ENCODE peak calls at places on chromosomes 4 and X, in seven cellular contexts. One of them, this sample, is unnamed.

GRCh38 chrX:53642326-53642725 is 44.2 kb downstream of the HUWE1 start:
- DNase-seq in mammary epithelial cell: no peak
- DNase-seq in PC-3: no peak
- DNase-seq in CD4-positive, alpha-beta T cell: no peak
- DNase-seq in tibial nerve: no peak
- DNase-seq in HL-60: no peak
- DNase-seq in coronary artery: no peak
- DNase-seq in this sample: no peak

GRCh38 chr4:151029537-151029936 is 14.5 kb upstream of the LRBA start:
- DNase-seq in mammary epithelial cell: no peak
- DNase-seq in PC-3: no peak
- DNase-seq in CD4-positive, alpha-beta T cell: no peak
- DNase-seq in tibial nerve: no peak
- DNase-seq in HL-60: no peak
- DNase-seq in coronary artery: no peak
- DNase-seq in this sample: no peak

GRCh38 chrX:153651540-153652079 is 4.6 kb downstream of the DUSP9 start:
- DNase-seq in mammary epithelial cell: no peak
- DNase-seq in PC-3: peak
- DNase-seq in CD4-positive, alpha-beta T cell: no peak
- DNase-seq in tibial nerve: no peak
- DNase-seq in HL-60: no peak
- DNase-seq in coronary artery: no peak
- DNase-seq in this sample: no peak

GRCh38 chr4:68864438-68865177 is 48.8 kb downstream of the UGT2B10 start:
- DNase-seq in mammary epithelial cell: no peak
- DNase-seq in PC-3: peak
- DNase-seq in CD4-positive, alpha-beta T cell: no peak
- DNase-seq in tibial nerve: no peak
- DNase-seq in HL-60: peak
- DNase-seq in coronary artery: no peak
- DNase-seq in this sample: no peak

GRCh38 chr4:93199492-93199891 is 629.1 kb upstream of the ATOH1 start:
- DNase-seq in mammary epithelial cell: peak
- DNase-seq in PC-3: peak
- DNase-seq in CD4-positive, alpha-beta T cell: no peak
- DNase-seq in tibial nerve: no peak
- DNase-seq in HL-60: no peak
- DNase-seq in coronary artery: no peak
- DNase-seq in this sample: no peak

GRCh38 chr4:13933163-13933562 is 305.6 kb upstream of the BOD1L1 start:
- DNase-seq in mammary epithelial cell: peak
- DNase-seq in PC-3: no peak
- DNase-seq in CD4-positive, alpha-beta T cell: no peak
- DNase-seq in tibial nerve: no peak
- DNase-seq in HL-60: no peak
- DNase-seq in coronary artery: no peak
- DNase-seq in this sample: no peak

GRCh38 chr4:56149601-56150000 is 200.9 kb downstream of the CEP135 start:
- DNase-seq in mammary epithelial cell: no peak
- DNase-seq in PC-3: no peak
- DNase-seq in CD4-positive, alpha-beta T cell: no peak
- DNase-seq in tibial nerve: no peak
- DNase-seq in HL-60: no peak
- DNase-seq in coronary artery: no peak
- DNase-seq in this sample: no peak

GRCh38 chr4:31052519-31052918 is 332.4 kb downstream of the PCDH7 start:
- DNase-seq in mammary epithelial cell: no peak
- DNase-seq in PC-3: no peak
- DNase-seq in CD4-positive, alpha-beta T cell: no peak
- DNase-seq in tibial nerve: no peak
- DNase-seq in HL-60: no peak
- DNase-seq in coronary artery: no peak
- DNase-seq in this sample: no peak

GRCh38 chr4:135418353-135418752 is 1216.8 kb upstream of the PABPC4L start:
- DNase-seq in mammary epithelial cell: no peak
- DNase-seq in PC-3: peak
- DNase-seq in CD4-positive, alpha-beta T cell: no peak
- DNase-seq in tibial nerve: no peak
- DNase-seq in HL-60: no peak
- DNase-seq in coronary artery: no peak
- DNase-seq in this sample: no peak

GRCh38 chr4:92387459-92388069 is 83.8 kb downstream of the GRID2 start:
- DNase-seq in mammary epithelial cell: peak
- DNase-seq in PC-3: peak
- DNase-seq in CD4-positive, alpha-beta T cell: no peak
- DNase-seq in tibial nerve: no peak
- DNase-seq in HL-60: no peak
- DNase-seq in coronary artery: no peak
- DNase-seq in this sample: no peak

GRCh38 chr4:2712261-2712842 is 43.8 kb downstream of the TNIP2 start:
- DNase-seq in mammary epithelial cell: no peak
- DNase-seq in PC-3: no peak
- DNase-seq in CD4-positive, alpha-beta T cell: no peak
- DNase-seq in tibial nerve: no peak
- DNase-seq in HL-60: no peak
- DNase-seq in coronary artery: no peak
- DNase-seq in this sample: no peak

GRCh38 chrX:17473021-17473420 is 98.0 kb downstream of the NHS start:
- DNase-seq in mammary epithelial cell: no peak
- DNase-seq in PC-3: no peak
- DNase-seq in CD4-positive, alpha-beta T cell: no peak
- DNase-seq in tibial nerve: no peak
- DNase-seq in HL-60: no peak
- DNase-seq in coronary artery: no peak
- DNase-seq in this sample: no peak

GRCh38 chrX:17476411-17476810 is 101.4 kb downstream of the NHS start:
- DNase-seq in mammary epithelial cell: no peak
- DNase-seq in PC-3: no peak
- DNase-seq in CD4-positive, alpha-beta T cell: no peak
- DNase-seq in tibial nerve: no peak
- DNase-seq in HL-60: no peak
- DNase-seq in coronary artery: no peak
- DNase-seq in this sample: no peak

GRCh38 chrX:17472424-17472823 is 97.4 kb downstream of the NHS start:
- DNase-seq in mammary epithelial cell: no peak
- DNase-seq in PC-3: no peak
- DNase-seq in CD4-positive, alpha-beta T cell: no peak
- DNase-seq in tibial nerve: no peak
- DNase-seq in HL-60: no peak
- DNase-seq in coronary artery: no peak
- DNase-seq in this sample: no peak

GRCh38 chrX:17475820-17476219 is 100.8 kb downstream of the NHS start:
- DNase-seq in mammary epithelial cell: no peak
- DNase-seq in PC-3: no peak
- DNase-seq in CD4-positive, alpha-beta T cell: no peak
- DNase-seq in tibial nerve: no peak
- DNase-seq in HL-60: no peak
- DNase-seq in coronary artery: no peak
- DNase-seq in this sample: no peak

DNA sequence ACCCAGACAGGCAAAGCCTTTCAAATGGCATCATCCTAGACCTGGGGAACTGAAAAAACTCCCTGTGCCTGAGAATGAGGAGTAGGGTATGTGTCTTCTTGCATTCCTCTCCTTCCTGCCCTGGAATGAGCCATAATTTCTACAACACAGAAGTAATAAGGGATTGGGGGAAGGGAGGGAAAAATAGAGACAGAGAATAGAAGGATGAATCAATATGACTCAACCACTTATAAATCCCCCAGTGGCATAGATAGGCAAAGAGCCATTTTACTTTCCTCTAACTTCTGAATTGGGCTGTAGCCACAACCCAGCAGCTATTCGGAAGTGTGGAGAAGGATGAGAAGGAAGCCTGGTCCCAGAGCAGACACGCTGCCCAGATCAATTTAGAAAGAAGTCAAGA is 99.9 kb downstream of the NHS start:
- DNase-seq in mammary epithelial cell: peak
- DNase-seq in PC-3: peak
- DNase-seq in CD4-positive, alpha-beta T cell: no peak
- DNase-seq in tibial nerve: no peak
- DNase-seq in HL-60: no peak
- DNase-seq in coronary artery: no peak
- DNase-seq in this sample: no peak
- H3K27ac ChIP-seq in mammary epithelial cell: no peak
- H3K27ac ChIP-seq in PC-3: peak
- H3K27ac ChIP-seq in CD4-positive, alpha-beta T cell: no peak
- H3K27ac ChIP-seq in tibial nerve: no peak
- H3K27ac ChIP-seq in HL-60: no peak
- H3K27ac ChIP-seq in coronary artery: no peak
- H3K27ac ChIP-seq in this sample: no peak

GRCh38 chrX:136198678-136199243 is 51.4 kb downstream of the FHL1 start:
- DNase-seq in mammary epithelial cell: no peak
- DNase-seq in PC-3: no peak
- DNase-seq in CD4-positive, alpha-beta T cell: no peak
- DNase-seq in tibial nerve: no peak
- DNase-seq in HL-60: no peak
- DNase-seq in coronary artery: no peak
- DNase-seq in this sample: no peak
- H3K27ac ChIP-seq in mammary epithelial cell: no peak
- H3K27ac ChIP-seq in PC-3: no peak
- H3K27ac ChIP-seq in CD4-positive, alpha-beta T cell: no peak
- H3K27ac ChIP-seq in tibial nerve: peak
- H3K27ac ChIP-seq in HL-60: no peak
- H3K27ac ChIP-seq in coronary artery: peak
- H3K27ac ChIP-seq in this sample: no peak

GRCh38 chr4:19631814-19632213 is 619.9 kb upstream of the SLIT2 start:
- DNase-seq in mammary epithelial cell: no peak
- DNase-seq in PC-3: no peak
- DNase-seq in CD4-positive, alpha-beta T cell: no peak
- DNase-seq in tibial nerve: no peak
- DNase-seq in HL-60: no peak
- DNase-seq in coronary artery: no peak
- DNase-seq in this sample: no peak
- H3K27ac ChIP-seq in mammary epithelial cell: no peak
- H3K27ac ChIP-seq in PC-3: no peak
- H3K27ac ChIP-seq in CD4-positive, alpha-beta T cell: no peak
- H3K27ac ChIP-seq in tibial nerve: no peak
- H3K27ac ChIP-seq in HL-60: no peak
- H3K27ac ChIP-seq in coronary artery: no peak
- H3K27ac ChIP-seq in this sample: no peak

GRCh38 chrX:27674491-27674890 is 84.3 kb downstream of the DCAF8L2 start:
- DNase-seq in mammary epithelial cell: peak
- DNase-seq in PC-3: no peak
- DNase-seq in CD4-positive, alpha-beta T cell: no peak
- DNase-seq in tibial nerve: no peak
- DNase-seq in HL-60: no peak
- DNase-seq in coronary artery: no peak
- DNase-seq in this sample: no peak
- H3K27ac ChIP-seq in mammary epithelial cell: no peak
- H3K27ac ChIP-seq in PC-3: no peak
- H3K27ac ChIP-seq in CD4-positive, alpha-beta T cell: no peak
- H3K27ac ChIP-seq in tibial nerve: no peak
- H3K27ac ChIP-seq in HL-60: no peak
- H3K27ac ChIP-seq in coronary artery: no peak
- H3K27ac ChIP-seq in this sample: no peak

DNA sequence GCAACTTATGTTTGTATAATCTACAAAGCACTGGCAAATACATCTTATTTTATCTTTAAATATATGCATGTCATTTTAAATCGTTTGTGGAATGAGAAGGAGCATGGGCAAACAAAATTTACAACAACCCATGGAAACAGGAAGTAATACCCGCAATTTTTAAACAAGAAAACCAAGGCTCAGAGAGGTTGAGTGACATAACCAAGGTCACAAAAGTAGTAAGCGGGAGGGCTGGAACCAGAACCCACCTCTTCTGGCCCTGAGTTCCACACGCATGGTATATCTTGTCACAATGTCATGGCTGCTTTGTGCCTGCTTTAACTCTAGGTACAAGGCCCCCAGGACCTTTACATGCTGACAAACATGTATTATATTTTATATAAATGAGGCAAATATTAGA is 52.9 kb downstream of the SLC7A11 start:
- DNase-seq in mammary epithelial cell: no peak
- DNase-seq in PC-3: no peak
- DNase-seq in CD4-positive, alpha-beta T cell: no peak
- DNase-seq in tibial nerve: no peak
- DNase-seq in HL-60: peak
- DNase-seq in coronary artery: no peak
- DNase-seq in this sample: no peak
- H3K27ac ChIP-seq in mammary epithelial cell: no peak
- H3K27ac ChIP-seq in PC-3: no peak
- H3K27ac ChIP-seq in CD4-positive, alpha-beta T cell: no peak
- H3K27ac ChIP-seq in tibial nerve: no peak
- H3K27ac ChIP-seq in HL-60: peak
- H3K27ac ChIP-seq in coronary artery: no peak
- H3K27ac ChIP-seq in this sample: no peak

DNA sequence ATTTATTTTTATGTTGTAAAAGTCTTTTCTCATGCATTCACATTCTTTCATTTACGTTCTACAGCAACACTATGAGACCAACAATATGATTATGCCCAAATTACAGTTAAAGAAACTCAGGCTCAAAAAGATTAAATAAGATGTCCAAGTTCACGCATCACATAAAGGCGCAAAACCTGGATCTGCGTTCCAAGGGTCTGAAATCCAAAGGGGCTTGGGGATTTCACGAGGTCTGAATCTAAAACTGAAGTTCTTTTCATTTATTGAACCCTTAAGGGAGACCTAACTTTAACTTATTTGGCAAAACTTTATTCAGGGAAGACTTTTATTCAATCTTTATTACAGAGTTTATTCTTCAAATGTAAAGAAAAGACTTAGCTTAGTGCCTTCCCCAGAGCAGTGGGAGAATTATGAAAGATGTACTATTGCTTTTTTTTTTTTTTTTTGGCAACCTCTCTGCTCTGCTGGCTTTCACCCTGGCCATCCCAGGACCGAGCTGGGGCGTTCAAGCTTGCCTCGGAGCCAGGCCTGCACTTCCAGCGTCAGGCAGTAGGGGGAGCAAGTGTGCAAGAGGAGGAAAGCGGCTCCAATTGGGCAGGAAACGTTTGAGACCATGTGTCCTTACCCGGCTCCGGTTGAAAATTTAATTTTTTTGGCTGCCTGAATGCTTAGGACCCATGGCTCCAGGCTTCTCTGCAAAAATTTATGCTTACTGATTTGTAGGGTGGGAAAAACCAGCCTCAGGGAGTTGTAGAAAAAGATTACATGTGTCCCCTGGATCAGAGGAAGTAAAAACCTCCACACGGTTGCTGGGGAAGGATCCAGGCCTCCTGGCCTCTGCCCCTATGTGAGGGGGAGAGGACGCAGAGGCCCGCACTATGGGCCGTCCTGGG is 344.3 kb upstream of the KLF3 start:
- DNase-seq in mammary epithelial cell: peak
- DNase-seq in PC-3: peak
- DNase-seq in CD4-positive, alpha-beta T cell: peak
- DNase-seq in tibial nerve: peak
- DNase-seq in HL-60: peak
- DNase-seq in coronary artery: peak
- DNase-seq in this sample: peak
- H3K27ac ChIP-seq in mammary epithelial cell: peak
- H3K27ac ChIP-seq in PC-3: peak
- H3K27ac ChIP-seq in CD4-positive, alpha-beta T cell: peak
- H3K27ac ChIP-seq in tibial nerve: peak
- H3K27ac ChIP-seq in HL-60: peak
- H3K27ac ChIP-seq in coronary artery: peak
- H3K27ac ChIP-seq in this sample: peak